ENCODE peak calls at places on chromosomes 11 and 22, in ten cellular contexts. One of them, this sample, is unnamed.

GRCh38 chr11:1830500-1831223 is 4.1 kb upstream of the SYT8 start:
- DNase-seq in ELR: no peak
- DNase-seq in HS-5: no peak
- DNase-seq in pancreas: peak; percentile 88
- DNase-seq in H54: no peak
- DNase-seq in pulmonary artery endothelial cell: no peak
- DNase-seq in mucosa of gallbladder: peak; percentile 87
- DNase-seq in effector memory CD4-positive, alpha-beta T cell: no peak
- DNase-seq in stimulated activated CD8-positive, alpha-beta memory T cell treated with anti-CD3 and anti-CD28 coated beads, Interleukin-4, amount 100 ng/mL, for 4 hours: no peak
- DNase-seq in nephron progenitor cell: no peak
- DNase-seq in this sample: peak; percentile 98

GRCh38 chr11:95641506-95641905 is 148.1 kb downstream of the FAM76B start:
- DNase-seq in ELR: no peak
- DNase-seq in HS-5: no peak
- DNase-seq in pancreas: no peak
- DNase-seq in H54: no peak
- DNase-seq in pulmonary artery endothelial cell: no peak
- DNase-seq in mucosa of gallbladder: no peak
- DNase-seq in effector memory CD4-positive, alpha-beta T cell: peak; percentile 5
- DNase-seq in stimulated activated CD8-positive, alpha-beta memory T cell treated with anti-CD3 and anti-CD28 coated beads, Interleukin-4, amount 100 ng/mL, for 4 hours: no peak
- DNase-seq in nephron progenitor cell: no peak
- DNase-seq in this sample: peak; percentile 78

GRCh38 chr22:25644122-25644521 is 79.6 kb downstream of the GRK3 start:
- DNase-seq in ELR: no peak
- DNase-seq in HS-5: no peak
- DNase-seq in pancreas: no peak
- DNase-seq in H54: no peak
- DNase-seq in pulmonary artery endothelial cell: no peak
- DNase-seq in mucosa of gallbladder: no peak
- DNase-seq in effector memory CD4-positive, alpha-beta T cell: no peak
- DNase-seq in stimulated activated CD8-positive, alpha-beta memory T cell treated with anti-CD3 and anti-CD28 coated beads, Interleukin-4, amount 100 ng/mL, for 4 hours: no peak
- DNase-seq in nephron progenitor cell: no peak
- DNase-seq in this sample: no peak

GRCh38 chr11:11750479-11750878 is 91.3 kb upstream of the USP47 start:
- DNase-seq in ELR: no peak
- DNase-seq in HS-5: no peak
- DNase-seq in pancreas: no peak
- DNase-seq in H54: no peak
- DNase-seq in pulmonary artery endothelial cell: no peak
- DNase-seq in mucosa of gallbladder: no peak
- DNase-seq in effector memory CD4-positive, alpha-beta T cell: no peak
- DNase-seq in stimulated activated CD8-positive, alpha-beta memory T cell treated with anti-CD3 and anti-CD28 coated beads, Interleukin-4, amount 100 ng/mL, for 4 hours: no peak
- DNase-seq in nephron progenitor cell: no peak
- DNase-seq in this sample: no peak

GRCh38 chr22:30919973-30920372 is 48.6 kb downstream of the MORC2 start:
- DNase-seq in ELR: no peak
- DNase-seq in HS-5: no peak
- DNase-seq in pancreas: no peak
- DNase-seq in H54: no peak
- DNase-seq in pulmonary artery endothelial cell: no peak
- DNase-seq in mucosa of gallbladder: no peak
- DNase-seq in effector memory CD4-positive, alpha-beta T cell: no peak
- DNase-seq in stimulated activated CD8-positive, alpha-beta memory T cell treated with anti-CD3 and anti-CD28 coated beads, Interleukin-4, amount 100 ng/mL, for 4 hours: no peak
- DNase-seq in nephron progenitor cell: no peak
- DNase-seq in this sample: no peak

GRCh38 chr11:47330002-47330911 is 22.2 kb downstream of the MYBPC3 start:
- DNase-seq in ELR: peak; percentile 22
- DNase-seq in HS-5: no peak
- DNase-seq in pancreas: no peak
- DNase-seq in H54: peak; percentile 52
- DNase-seq in pulmonary artery endothelial cell: no peak
- DNase-seq in mucosa of gallbladder: no peak
- DNase-seq in effector memory CD4-positive, alpha-beta T cell: no peak
- DNase-seq in stimulated activated CD8-positive, alpha-beta memory T cell treated with anti-CD3 and anti-CD28 coated beads, Interleukin-4, amount 100 ng/mL, for 4 hours: no peak
- DNase-seq in nephron progenitor cell: no peak
- DNase-seq in this sample: no peak

GRCh38 chr22:44730490-44731356 is 21.7 kb upstream of the ARHGAP8 start:
- DNase-seq in ELR: no peak
- DNase-seq in HS-5: no peak
- DNase-seq in pancreas: no peak
- DNase-seq in H54: no peak
- DNase-seq in pulmonary artery endothelial cell: no peak
- DNase-seq in mucosa of gallbladder: no peak
- DNase-seq in effector memory CD4-positive, alpha-beta T cell: no peak
- DNase-seq in stimulated activated CD8-positive, alpha-beta memory T cell treated with anti-CD3 and anti-CD28 coated beads, Interleukin-4, amount 100 ng/mL, for 4 hours: no peak
- DNase-seq in nephron progenitor cell: no peak
- DNase-seq in this sample: no peak

GRCh38 chr22:39021552-39022250 is 774 bp downstream of the APOBEC3D start:
- DNase-seq in ELR: no peak
- DNase-seq in HS-5: no peak
- DNase-seq in pancreas: no peak
- DNase-seq in H54: no peak
- DNase-seq in pulmonary artery endothelial cell: no peak
- DNase-seq in mucosa of gallbladder: no peak
- DNase-seq in effector memory CD4-positive, alpha-beta T cell: no peak
- DNase-seq in stimulated activated CD8-positive, alpha-beta memory T cell treated with anti-CD3 and anti-CD28 coated beads, Interleukin-4, amount 100 ng/mL, for 4 hours: no peak
- DNase-seq in nephron progenitor cell: no peak
- DNase-seq in this sample: no peak

GRCh38 chr11:67275606-67276409 is 9.5 kb downstream of the GRK2 start:
- DNase-seq in ELR: no peak
- DNase-seq in HS-5: no peak
- DNase-seq in pancreas: no peak
- DNase-seq in H54: no peak
- DNase-seq in pulmonary artery endothelial cell: no peak
- DNase-seq in mucosa of gallbladder: no peak
- DNase-seq in effector memory CD4-positive, alpha-beta T cell: no peak
- DNase-seq in stimulated activated CD8-positive, alpha-beta memory T cell treated with anti-CD3 and anti-CD28 coated beads, Interleukin-4, amount 100 ng/mL, for 4 hours: no peak
- DNase-seq in nephron progenitor cell: peak; percentile 3
- DNase-seq in this sample: no peak

GRCh38 chr11:58575377-58576020 is at the start of gene LPXN:
- DNase-seq in ELR: peak; percentile 90
- DNase-seq in HS-5: peak; percentile 71
- DNase-seq in pancreas: no peak
- DNase-seq in H54: no peak
- DNase-seq in pulmonary artery endothelial cell: no peak
- DNase-seq in mucosa of gallbladder: no peak
- DNase-seq in effector memory CD4-positive, alpha-beta T cell: peak; percentile 36
- DNase-seq in stimulated activated CD8-positive, alpha-beta memory T cell treated with anti-CD3 and anti-CD28 coated beads, Interleukin-4, amount 100 ng/mL, for 4 hours: no peak
- DNase-seq in nephron progenitor cell: no peak
- DNase-seq in this sample: peak; percentile 79

GRCh38 chr11:115499891-115500290 is 4.3 kb downstream of the CADM1 start:
- DNase-seq in ELR: no peak
- DNase-seq in HS-5: no peak
- DNase-seq in pancreas: no peak
- DNase-seq in H54: no peak
- DNase-seq in pulmonary artery endothelial cell: no peak
- DNase-seq in mucosa of gallbladder: no peak
- DNase-seq in effector memory CD4-positive, alpha-beta T cell: no peak
- DNase-seq in stimulated activated CD8-positive, alpha-beta memory T cell treated with anti-CD3 and anti-CD28 coated beads, Interleukin-4, amount 100 ng/mL, for 4 hours: no peak
- DNase-seq in nephron progenitor cell: no peak
- DNase-seq in this sample: no peak

GRCh38 chr22:50184004-50184461 is 1.7 kb upstream of the TRABD start:
- DNase-seq in ELR: peak; percentile 47
- DNase-seq in HS-5: no peak
- DNase-seq in pancreas: peak; percentile 75
- DNase-seq in H54: peak; percentile 59
- DNase-seq in pulmonary artery endothelial cell: no peak
- DNase-seq in mucosa of gallbladder: peak; percentile 70
- DNase-seq in effector memory CD4-positive, alpha-beta T cell: no peak
- DNase-seq in stimulated activated CD8-positive, alpha-beta memory T cell treated with anti-CD3 and anti-CD28 coated beads, Interleukin-4, amount 100 ng/mL, for 4 hours: no peak
- DNase-seq in nephron progenitor cell: peak; percentile 48
- DNase-seq in this sample: no peak

GRCh38 chr22:38203855-38204497 is 2.2 kb downstream of the MAFF start:
- DNase-seq in ELR: peak; percentile 88
- DNase-seq in HS-5: no peak
- DNase-seq in pancreas: no peak
- DNase-seq in H54: no peak
- DNase-seq in pulmonary artery endothelial cell: peak; percentile 71
- DNase-seq in mucosa of gallbladder: no peak
- DNase-seq in effector memory CD4-positive, alpha-beta T cell: no peak
- DNase-seq in stimulated activated CD8-positive, alpha-beta memory T cell treated with anti-CD3 and anti-CD28 coated beads, Interleukin-4, amount 100 ng/mL, for 4 hours: no peak
- DNase-seq in nephron progenitor cell: no peak
- DNase-seq in this sample: peak; percentile 31

GRCh38 chr11:11411401-11411985 is 58.4 kb upstream of the CSNK2A3 start:
- DNase-seq in ELR: no peak
- DNase-seq in HS-5: no peak
- DNase-seq in pancreas: no peak
- DNase-seq in H54: no peak
- DNase-seq in pulmonary artery endothelial cell: no peak
- DNase-seq in mucosa of gallbladder: no peak
- DNase-seq in effector memory CD4-positive, alpha-beta T cell: no peak
- DNase-seq in stimulated activated CD8-positive, alpha-beta memory T cell treated with anti-CD3 and anti-CD28 coated beads, Interleukin-4, amount 100 ng/mL, for 4 hours: no peak
- DNase-seq in nephron progenitor cell: no peak
- DNase-seq in this sample: peak; percentile 62

GRCh38 chr11:12777208-12777874 is 103.1 kb downstream of the TEAD1 start:
- DNase-seq in ELR: no peak
- DNase-seq in HS-5: peak; percentile 23
- DNase-seq in pancreas: no peak
- DNase-seq in H54: no peak
- DNase-seq in pulmonary artery endothelial cell: no peak
- DNase-seq in mucosa of gallbladder: no peak
- DNase-seq in effector memory CD4-positive, alpha-beta T cell: no peak
- DNase-seq in stimulated activated CD8-positive, alpha-beta memory T cell treated with anti-CD3 and anti-CD28 coated beads, Interleukin-4, amount 100 ng/mL, for 4 hours: no peak
- DNase-seq in nephron progenitor cell: no peak
- DNase-seq in this sample: peak; percentile 25

GRCh38 chr11:575324-575995 is 810 bp upstream of the PHRF1 start:
- DNase-seq in ELR: peak; percentile 34
- DNase-seq in HS-5: no peak
- DNase-seq in pancreas: peak; percentile 61
- DNase-seq in H54: peak; percentile 84
- DNase-seq in pulmonary artery endothelial cell: no peak
- DNase-seq in mucosa of gallbladder: no peak
- DNase-seq in effector memory CD4-positive, alpha-beta T cell: no peak
- DNase-seq in stimulated activated CD8-positive, alpha-beta memory T cell treated with anti-CD3 and anti-CD28 coated beads, Interleukin-4, amount 100 ng/mL, for 4 hours: no peak
- DNase-seq in nephron progenitor cell: peak; percentile 44
- DNase-seq in this sample: peak; percentile 67

GRCh38 chr11:65448418-65449196 is 26.0 kb downstream of the NEAT1 start:
- DNase-seq in ELR: peak; percentile 35
- DNase-seq in HS-5: peak; percentile 22
- DNase-seq in pancreas: no peak
- DNase-seq in H54: no peak
- DNase-seq in pulmonary artery endothelial cell: no peak
- DNase-seq in mucosa of gallbladder: no peak
- DNase-seq in effector memory CD4-positive, alpha-beta T cell: no peak
- DNase-seq in stimulated activated CD8-positive, alpha-beta memory T cell treated with anti-CD3 and anti-CD28 coated beads, Interleukin-4, amount 100 ng/mL, for 4 hours: no peak
- DNase-seq in nephron progenitor cell: no peak
- DNase-seq in this sample: peak; percentile 65

GRCh38 chr11:578276-579035 is 2.2 kb downstream of the PHRF1 start:
- DNase-seq in ELR: no peak
- DNase-seq in HS-5: no peak
- DNase-seq in pancreas: no peak
- DNase-seq in H54: no peak
- DNase-seq in pulmonary artery endothelial cell: no peak
- DNase-seq in mucosa of gallbladder: no peak
- DNase-seq in effector memory CD4-positive, alpha-beta T cell: no peak
- DNase-seq in stimulated activated CD8-positive, alpha-beta memory T cell treated with anti-CD3 and anti-CD28 coated beads, Interleukin-4, amount 100 ng/mL, for 4 hours: no peak
- DNase-seq in nephron progenitor cell: no peak
- DNase-seq in this sample: peak; percentile 42

GRCh38 chr11:112363527-112363926 is 102.9 kb upstream of the PLET1 start:
- DNase-seq in ELR: peak; percentile 22
- DNase-seq in HS-5: no peak
- DNase-seq in pancreas: no peak
- DNase-seq in H54: no peak
- DNase-seq in pulmonary artery endothelial cell: no peak
- DNase-seq in mucosa of gallbladder: no peak
- DNase-seq in effector memory CD4-positive, alpha-beta T cell: no peak
- DNase-seq in stimulated activated CD8-positive, alpha-beta memory T cell treated with anti-CD3 and anti-CD28 coated beads, Interleukin-4, amount 100 ng/mL, for 4 hours: no peak
- DNase-seq in nephron progenitor cell: no peak
- DNase-seq in this sample: no peak

GRCh38 chr11:69843529-69843921 is 24.3 kb upstream of the FGF3 start:
- DNase-seq in ELR: no peak
- DNase-seq in HS-5: no peak
- DNase-seq in pancreas: no peak
- DNase-seq in H54: no peak
- DNase-seq in pulmonary artery endothelial cell: no peak
- DNase-seq in mucosa of gallbladder: no peak
- DNase-seq in effector memory CD4-positive, alpha-beta T cell: no peak
- DNase-seq in stimulated activated CD8-positive, alpha-beta memory T cell treated with anti-CD3 and anti-CD28 coated beads, Interleukin-4, amount 100 ng/mL, for 4 hours: no peak
- DNase-seq in nephron progenitor cell: no peak
- DNase-seq in this sample: no peak

GRCh38 chr11:32297629-32298028 is 137.7 kb downstream of the WT1 start:
- DNase-seq in ELR: peak; percentile 72
- DNase-seq in HS-5: peak; percentile 46
- DNase-seq in pancreas: no peak
- DNase-seq in H54: peak; percentile 19
- DNase-seq in pulmonary artery endothelial cell: no peak
- DNase-seq in mucosa of gallbladder: no peak
- DNase-seq in effector memory CD4-positive, alpha-beta T cell: no peak
- DNase-seq in stimulated activated CD8-positive, alpha-beta memory T cell treated with anti-CD3 and anti-CD28 coated beads, Interleukin-4, amount 100 ng/mL, for 4 hours: no peak
- DNase-seq in nephron progenitor cell: no peak
- DNase-seq in this sample: peak; percentile 47

GRCh38 chr11:61361237-61361636 is 445 bp downstream of the CYB561A3 start:
- DNase-seq in ELR: peak; percentile 11
- DNase-seq in HS-5: no peak
- DNase-seq in pancreas: no peak
- DNase-seq in H54: no peak
- DNase-seq in pulmonary artery endothelial cell: no peak
- DNase-seq in mucosa of gallbladder: no peak
- DNase-seq in effector memory CD4-positive, alpha-beta T cell: no peak
- DNase-seq in stimulated activated CD8-positive, alpha-beta memory T cell treated with anti-CD3 and anti-CD28 coated beads, Interleukin-4, amount 100 ng/mL, for 4 hours: no peak
- DNase-seq in nephron progenitor cell: no peak
- DNase-seq in this sample: no peak

GRCh38 chr11:122162095-122162494 is 46.1 kb upstream of the BLID start:
- DNase-seq in ELR: no peak
- DNase-seq in HS-5: no peak
- DNase-seq in pancreas: no peak
- DNase-seq in H54: no peak
- DNase-seq in pulmonary artery endothelial cell: no peak
- DNase-seq in mucosa of gallbladder: no peak
- DNase-seq in effector memory CD4-positive, alpha-beta T cell: no peak
- DNase-seq in stimulated activated CD8-positive, alpha-beta memory T cell treated with anti-CD3 and anti-CD28 coated beads, Interleukin-4, amount 100 ng/mL, for 4 hours: no peak
- DNase-seq in nephron progenitor cell: no peak
- DNase-seq in this sample: peak; percentile 72

GRCh38 chr11:2447253-2447950 is 2.6 kb downstream of the KCNQ1 start:
- DNase-seq in ELR: no peak
- DNase-seq in HS-5: no peak
- DNase-seq in pancreas: no peak
- DNase-seq in H54: no peak
- DNase-seq in pulmonary artery endothelial cell: no peak
- DNase-seq in mucosa of gallbladder: no peak
- DNase-seq in effector memory CD4-positive, alpha-beta T cell: no peak
- DNase-seq in stimulated activated CD8-positive, alpha-beta memory T cell treated with anti-CD3 and anti-CD28 coated beads, Interleukin-4, amount 100 ng/mL, for 4 hours: no peak
- DNase-seq in nephron progenitor cell: no peak
- DNase-seq in this sample: peak; percentile 14

GRCh38 chr11:83292709-83293435 is 6.7 kb upstream of the CCDC90B start:
- DNase-seq in ELR: peak; percentile 81
- DNase-seq in HS-5: peak; percentile 56
- DNase-seq in pancreas: peak; percentile 38
- DNase-seq in H54: peak; percentile 61
- DNase-seq in pulmonary artery endothelial cell: peak; percentile 15
- DNase-seq in mucosa of gallbladder: peak; percentile 44
- DNase-seq in effector memory CD4-positive, alpha-beta T cell: no peak
- DNase-seq in stimulated activated CD8-positive, alpha-beta memory T cell treated with anti-CD3 and anti-CD28 coated beads, Interleukin-4, amount 100 ng/mL, for 4 hours: no peak
- DNase-seq in nephron progenitor cell: peak; percentile 15
- DNase-seq in this sample: peak; percentile 50

GRCh38 chr11:16790484-16791240 is 52.2 kb downstream of the C11orf58 start:
- DNase-seq in ELR: no peak
- DNase-seq in HS-5: no peak
- DNase-seq in pancreas: no peak
- DNase-seq in H54: no peak
- DNase-seq in pulmonary artery endothelial cell: no peak
- DNase-seq in mucosa of gallbladder: no peak
- DNase-seq in effector memory CD4-positive, alpha-beta T cell: no peak
- DNase-seq in stimulated activated CD8-positive, alpha-beta memory T cell treated with anti-CD3 and anti-CD28 coated beads, Interleukin-4, amount 100 ng/mL, for 4 hours: no peak
- DNase-seq in nephron progenitor cell: no peak
- DNase-seq in this sample: no peak

GRCh38 chr22:30892731-30893221 is 75.8 kb downstream of the MORC2 start:
- DNase-seq in ELR: no peak
- DNase-seq in HS-5: no peak
- DNase-seq in pancreas: no peak
- DNase-seq in H54: no peak
- DNase-seq in pulmonary artery endothelial cell: no peak
- DNase-seq in mucosa of gallbladder: no peak
- DNase-seq in effector memory CD4-positive, alpha-beta T cell: no peak
- DNase-seq in stimulated activated CD8-positive, alpha-beta memory T cell treated with anti-CD3 and anti-CD28 coated beads, Interleukin-4, amount 100 ng/mL, for 4 hours: no peak
- DNase-seq in nephron progenitor cell: no peak
- DNase-seq in this sample: no peak

GRCh38 chr11:3669742-3670183 is 1.4 kb downstream of the CHRNA10 start:
- DNase-seq in ELR: no peak
- DNase-seq in HS-5: no peak
- DNase-seq in pancreas: no peak
- DNase-seq in H54: no peak
- DNase-seq in pulmonary artery endothelial cell: no peak
- DNase-seq in mucosa of gallbladder: no peak
- DNase-seq in effector memory CD4-positive, alpha-beta T cell: no peak
- DNase-seq in stimulated activated CD8-positive, alpha-beta memory T cell treated with anti-CD3 and anti-CD28 coated beads, Interleukin-4, amount 100 ng/mL, for 4 hours: no peak
- DNase-seq in nephron progenitor cell: no peak
- DNase-seq in this sample: no peak

This sample was measured in mammary epithelial cell.